ENCODE peak calls at places on chromosomes 16 and 17, in eight cellular contexts. One of them, this sample, is unnamed.

GRCh38 chr17:41486809-41487530 is 2.7 kb downstream of the KRT36 start:
- DNase-seq in IMR-90: no peak
- DNase-seq in HEK293T: peak; percentile 54
- DNase-seq in AG09309: no peak
- DNase-seq in lower leg skin: no peak
- DNase-seq in putamen: no peak
- DNase-seq in GM23338: peak; percentile 89
- DNase-seq in fibroblast of mammary gland: no peak
- DNase-seq in this sample: no peak

GRCh38 chr17:75767881-75768280 is 2.9 kb upstream of the GALK1 start:
- DNase-seq in IMR-90: no peak
- DNase-seq in HEK293T: no peak
- DNase-seq in AG09309: no peak
- DNase-seq in lower leg skin: peak; percentile 73
- DNase-seq in putamen: no peak
- DNase-seq in GM23338: no peak
- DNase-seq in fibroblast of mammary gland: no peak
- DNase-seq in this sample: no peak

GRCh38 chr17:34146440-34147043 is 108.5 kb upstream of the CCL2 start:
- DNase-seq in IMR-90: no peak
- DNase-seq in HEK293T: peak; percentile 27
- DNase-seq in AG09309: no peak
- DNase-seq in lower leg skin: peak; percentile 87
- DNase-seq in putamen: no peak
- DNase-seq in GM23338: peak; percentile 88
- DNase-seq in fibroblast of mammary gland: peak; percentile 2
- DNase-seq in this sample: peak; percentile 19

GRCh38 chr17:72565758-72566157 is 444.9 kb downstream of the SOX9 start:
- DNase-seq in IMR-90: no peak
- DNase-seq in HEK293T: no peak
- DNase-seq in AG09309: no peak
- DNase-seq in lower leg skin: no peak
- DNase-seq in putamen: no peak
- DNase-seq in GM23338: no peak
- DNase-seq in fibroblast of mammary gland: no peak
- DNase-seq in this sample: no peak

GRCh38 chr16:22077700-22078313 is 14.5 kb upstream of the VWA3A start:
- DNase-seq in IMR-90: peak; percentile 60
- DNase-seq in HEK293T: peak; percentile 66
- DNase-seq in AG09309: no peak
- DNase-seq in lower leg skin: peak; percentile 93
- DNase-seq in putamen: peak; percentile 30
- DNase-seq in GM23338: peak; percentile 87
- DNase-seq in fibroblast of mammary gland: peak; percentile 67
- DNase-seq in this sample: no peak

GRCh38 chr17:36849871-36850348 is 87.4 kb upstream of the LHX1 start:
- DNase-seq in IMR-90: peak; percentile 63
- DNase-seq in HEK293T: peak; percentile 14
- DNase-seq in AG09309: peak; percentile 11
- DNase-seq in lower leg skin: no peak
- DNase-seq in putamen: no peak
- DNase-seq in GM23338: no peak
- DNase-seq in fibroblast of mammary gland: peak; percentile 62
- DNase-seq in this sample: peak; percentile 81

GRCh38 chr16:1794221-1794871 is 841 bp upstream of the IGFALS start:
- DNase-seq in IMR-90: no peak
- DNase-seq in HEK293T: no peak
- DNase-seq in AG09309: no peak
- DNase-seq in lower leg skin: no peak
- DNase-seq in putamen: no peak
- DNase-seq in GM23338: no peak
- DNase-seq in fibroblast of mammary gland: no peak
- DNase-seq in this sample: no peak

GRCh38 chr16:1890701-1891035 is 18.7 kb upstream of the MEIOB start:
- DNase-seq in IMR-90: no peak
- DNase-seq in HEK293T: no peak
- DNase-seq in AG09309: no peak
- DNase-seq in lower leg skin: no peak
- DNase-seq in putamen: peak; percentile 28
- DNase-seq in GM23338: no peak
- DNase-seq in fibroblast of mammary gland: no peak
- DNase-seq in this sample: no peak

GRCh38 chr16:65294154-65294553 is 172.3 kb upstream of the CDH11 start:
- DNase-seq in IMR-90: no peak
- DNase-seq in HEK293T: no peak
- DNase-seq in AG09309: no peak
- DNase-seq in lower leg skin: no peak
- DNase-seq in putamen: no peak
- DNase-seq in GM23338: no peak
- DNase-seq in fibroblast of mammary gland: no peak
- DNase-seq in this sample: no peak

GRCh38 chr17:7767425-7768021 is 50.0 kb downstream of the DNAH2 start:
- DNase-seq in IMR-90: peak; percentile 47
- DNase-seq in HEK293T: no peak
- DNase-seq in AG09309: no peak
- DNase-seq in lower leg skin: no peak
- DNase-seq in putamen: no peak
- DNase-seq in GM23338: no peak
- DNase-seq in fibroblast of mammary gland: no peak
- DNase-seq in this sample: peak; percentile 52

GRCh38 chr17:34024303-34025178 is 230.5 kb upstream of the CCL2 start:
- DNase-seq in IMR-90: no peak
- DNase-seq in HEK293T: no peak
- DNase-seq in AG09309: no peak
- DNase-seq in lower leg skin: no peak
- DNase-seq in putamen: peak; percentile 25
- DNase-seq in GM23338: no peak
- DNase-seq in fibroblast of mammary gland: no peak
- DNase-seq in this sample: no peak

GRCh38 chr16:86396318-86396882 is 113.9 kb upstream of the FOXF1 start:
- DNase-seq in IMR-90: peak; percentile 96
- DNase-seq in HEK293T: no peak
- DNase-seq in AG09309: peak; percentile 85
- DNase-seq in lower leg skin: no peak
- DNase-seq in putamen: no peak
- DNase-seq in GM23338: no peak
- DNase-seq in fibroblast of mammary gland: peak; percentile 88
- DNase-seq in this sample: no peak

GRCh38 chr16:58035356-58036170 is 10.0 kb downstream of the MMP15 start:
- DNase-seq in IMR-90: no peak
- DNase-seq in HEK293T: no peak
- DNase-seq in AG09309: no peak
- DNase-seq in lower leg skin: no peak
- DNase-seq in putamen: no peak
- DNase-seq in GM23338: no peak
- DNase-seq in fibroblast of mammary gland: no peak
- DNase-seq in this sample: no peak

GRCh38 chr17:28760987-28761562 is 17.3 kb downstream of the TRAF4 start:
- DNase-seq in IMR-90: peak; percentile 66
- DNase-seq in HEK293T: no peak
- DNase-seq in AG09309: peak; percentile 10
- DNase-seq in lower leg skin: no peak
- DNase-seq in putamen: no peak
- DNase-seq in GM23338: peak; percentile 89
- DNase-seq in fibroblast of mammary gland: peak; percentile 76
- DNase-seq in this sample: no peak

GRCh38 chr16:24409045-24409444 is 130.3 kb upstream of the RBBP6 start:
- DNase-seq in IMR-90: no peak
- DNase-seq in HEK293T: peak; percentile 36
- DNase-seq in AG09309: no peak
- DNase-seq in lower leg skin: peak; percentile 37
- DNase-seq in putamen: no peak
- DNase-seq in GM23338: peak; percentile 68
- DNase-seq in fibroblast of mammary gland: no peak
- DNase-seq in this sample: no peak